ENCODE peak calls at places on chromosomes 6 and 20, in six cellular contexts. G, U, C, P, Z and H are unnamed samples.

GRCh38 chr6:132919028-132919427 is 104.7 kb downstream of the RPS12 start:
- DNase-seq in P (peak; percentile 27), G (peak; percentile 43), U (no peak), C (no peak), Z (no peak), H (peak; percentile 54)

GRCh38 chr6:167485186-167485978 is 160.5 kb downstream of the TTLL2 start:
- DNase-seq in P (peak; percentile 72), G (peak; percentile 1), Z (no peak), U (peak; percentile 32), C (no peak), H (peak; percentile 74)

GRCh38 chr6:28355743-28356665 is 6.3 kb downstream of the ZKSCAN3 start:
- DNase-seq in G (peak; percentile 80), C (peak; percentile 89), P (peak; percentile 95), U (peak; percentile 92), Z (peak; percentile 45), H (peak; percentile 94)

GRCh38 chr6:159267165-159267564 is 98.0 kb downstream of the FNDC1 start:
- DNase-seq in U (no peak), P (peak; percentile 35), G (no peak), Z (peak; percentile 7), C (peak; percentile 32), H (peak; percentile 28)

GRCh38 chr6:11144393-11144829 is 32.9 kb upstream of the ERVFRD-1 start:
- DNase-seq in P (peak; percentile 72), G (peak; percentile 47), U (peak; percentile 79), Z (peak; percentile 32), C (peak; percentile 85), H (peak; percentile 84)

GRCh38 chr6:10429638-10430427 is 15.0 kb upstream of the TFAP2A start:
- DNase-seq in Z (no peak), C (peak; percentile 92), P (peak; percentile 85), G (peak; percentile 30), U (no peak), H (peak; percentile 66)

GRCh38 chr6:6569043-6569442 is 19.5 kb upstream of the LY86 start:
- DNase-seq in U (no peak), P (no peak), G (no peak), Z (no peak), C (no peak), H (no peak)

GRCh38 chr6:113640046-113640445 is 217.1 kb upstream of the MARCKS start:
- DNase-seq in P (no peak), C (no peak), Z (no peak), G (no peak), U (no peak), H (no peak)

GRCh38 chr20:16761305-16761829 is 13.2 kb downstream of the OTOR start:
- DNase-seq in G (peak; percentile 44), U (peak; percentile 67), C (peak; percentile 76), P (peak; percentile 71), Z (peak; percentile 28), H (peak; percentile 86)

GRCh38 chr20:41138217-41138526 is 829 bp downstream of the PLCG1 start:
- DNase-seq in P (no peak), U (peak; percentile 50), Z (no peak), C (no peak), G (no peak), H (peak; percentile 26)

GRCh38 chr6:37048851-37049734 is 43.6 kb downstream of the FGD2 start:
- DNase-seq in P (no peak), G (peak; percentile 70), C (peak; percentile 95), U (peak; percentile 81), Z (no peak), H (peak; percentile 95)

GRCh38 chr6:93418113-93418447 is 1.3 kb downstream of the EPHA7 start:
- DNase-seq in P (peak; percentile 31), U (peak; percentile 29), G (no peak), C (no peak), Z (no peak), H (no peak)
- H3K4me3 ChIP-seq in P (peak overlapping the region; percentile 84), U (peak overlapping the region; percentile 69), G (peak overlapping the region; percentile 78), C (no peak overlapping the region), Z (peak overlapping the region; percentile 7), H (peak overlapping the region; percentile 57)

GRCh38 chr20:20051767-20052073 is 546 bp downstream of the CRNKL1 start:
- DNase-seq in G (peak; percentile 5), Z (no peak), P (no peak), U (no peak), C (no peak), H (no peak)

DNA sequence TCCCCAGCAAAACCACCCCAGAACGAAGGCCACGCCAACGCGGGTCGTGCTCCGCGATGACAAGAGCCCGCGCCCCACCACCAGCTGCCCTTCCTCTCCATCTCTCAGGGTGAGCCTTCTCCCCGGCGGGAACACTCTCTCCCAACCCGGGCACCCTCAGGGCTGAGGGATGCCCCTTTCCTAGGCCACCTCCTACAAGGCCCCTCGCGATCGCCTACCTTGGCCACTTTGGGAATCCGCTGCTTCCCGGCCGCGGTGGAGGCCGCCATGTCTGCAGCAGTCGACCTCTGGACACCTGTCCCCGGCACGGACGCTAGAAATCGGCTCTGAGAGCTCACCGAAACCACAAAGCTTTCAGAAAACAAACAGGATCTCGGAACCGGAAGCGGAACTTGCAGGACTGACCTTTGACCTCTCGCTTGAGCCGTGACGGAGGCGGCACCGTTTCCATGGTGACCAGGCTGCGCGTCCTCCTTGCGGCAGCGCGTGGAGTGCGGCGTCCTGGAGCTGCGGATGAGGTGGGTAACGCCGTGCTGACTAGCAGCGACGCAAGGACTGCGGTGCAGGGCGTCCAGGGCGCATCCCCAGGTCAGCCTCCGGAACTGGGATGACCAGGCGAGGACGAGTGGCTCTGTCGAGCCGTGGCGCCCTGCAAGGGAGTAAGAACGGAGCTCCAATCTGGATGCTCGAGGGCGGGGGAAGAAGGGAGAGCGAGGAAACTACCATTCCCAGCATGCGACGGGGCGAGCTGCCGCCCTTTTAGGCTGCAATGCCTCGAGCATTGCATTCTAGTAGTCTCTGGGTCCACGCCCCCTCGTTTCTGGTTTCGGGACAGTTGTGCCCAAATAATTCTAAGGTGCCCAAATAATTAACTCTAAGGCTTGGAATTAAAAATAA is at the start of the genes CFAP61 and CRNKL1:
- DNase-seq in U (peak; percentile 97), C (peak; percentile 97), Z (peak; percentile 80), P (peak; percentile 97), G (peak; percentile 90), H (peak; percentile 98)
- TF ChIP-seq CTCF in U (no peak), C (no peak), Z (no peak), P (no peak), G (no peak), H (no peak)

GRCh38 chr6:169317441-169318202 is 64.0 kb upstream of the THBS2 start:
- DNase-seq in G (no peak), U (no peak), Z (no peak), C (no peak), P (no peak), H (no peak)

GRCh38 chr6:169316651-169317050 is 63.0 kb upstream of the THBS2 start:
- DNase-seq in P (no peak), Z (no peak), C (no peak), U (no peak), G (peak; percentile 11), H (no peak)

GRCh38 chr6:169321546-169321945 is 67.9 kb upstream of the THBS2 start:
- DNase-seq in Z (no peak), G (no peak), U (no peak), C (no peak), P (no peak), H (no peak)

GRCh38 chr6:169320013-169320412 is 66.4 kb upstream of the THBS2 start:
- DNase-seq in P (no peak), G (peak; percentile 37), Z (no peak), C (no peak), U (no peak), H (peak; percentile 21)

DNA sequence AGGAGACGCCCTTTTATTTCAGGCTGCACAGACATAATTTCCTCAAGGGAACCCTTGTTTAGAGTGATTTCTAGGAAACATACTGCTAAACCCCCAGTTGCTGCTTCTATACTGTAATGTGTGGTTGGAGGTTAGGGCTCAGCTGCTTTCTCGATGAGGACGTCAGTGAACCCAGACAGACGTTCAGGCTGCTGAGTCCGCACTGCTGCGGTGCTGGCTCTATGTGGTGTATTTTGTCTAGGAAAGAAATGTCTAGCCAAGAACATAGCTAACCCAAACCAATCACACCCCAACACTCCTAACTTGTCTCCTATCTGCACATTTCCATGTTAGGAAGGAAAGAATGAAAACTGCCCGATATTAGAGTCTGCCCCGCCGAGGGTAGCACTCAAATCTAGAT is 65.9 kb upstream of the THBS2 start:
- DNase-seq in P (no peak), U (no peak), G (peak; percentile 34), C (no peak), Z (no peak), H (no peak)
- H3K4me3 ChIP-seq in P (no peak overlapping the region), U (no peak overlapping the region), G (no peak overlapping the region), C (no peak overlapping the region), Z (no peak overlapping the region), H (no peak overlapping the region)

DNA sequence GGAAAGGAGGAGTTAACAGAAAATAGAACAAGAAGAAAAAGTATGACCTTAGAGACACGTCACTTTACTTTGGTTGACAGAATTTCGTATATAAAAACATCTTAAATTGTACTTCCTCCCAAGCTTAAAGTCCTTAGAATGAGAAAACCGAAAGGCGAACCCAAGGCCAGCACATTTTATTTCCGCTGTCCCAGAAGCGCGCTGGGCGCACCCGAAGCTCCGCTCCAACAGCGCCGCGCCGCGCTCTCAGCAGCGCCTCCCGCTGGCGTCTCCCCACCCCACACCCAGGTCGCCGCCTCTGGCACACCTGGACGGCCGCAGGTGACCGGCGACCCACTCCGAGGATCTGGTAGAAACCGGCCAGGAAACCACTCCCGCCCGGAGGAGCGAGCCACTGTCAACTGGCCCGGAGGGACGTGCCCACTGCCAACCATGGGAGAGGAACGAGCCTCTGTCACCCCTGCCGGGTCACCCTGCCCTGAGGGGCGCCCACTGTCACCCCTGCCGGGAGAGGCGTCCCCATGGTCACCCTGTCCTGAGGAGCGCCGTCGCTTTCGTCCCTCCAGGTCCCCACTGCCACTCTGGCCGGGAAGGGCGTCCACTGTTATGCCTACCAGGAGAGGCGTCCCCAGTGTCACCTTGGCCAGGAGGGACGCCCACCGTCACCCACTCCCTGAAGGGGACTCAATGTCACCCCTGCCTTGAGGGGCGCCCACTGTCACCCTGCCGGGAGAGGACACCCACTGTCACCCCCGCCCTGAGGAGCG is 824 bp downstream of the MPC1 start:
- DNase-seq in U (peak; percentile 41), P (peak; percentile 42), Z (no peak), C (peak; percentile 77), G (peak; percentile 19), H (peak; percentile 52)
- TF ChIP-seq CTCF in U (peak; percentile 70), P (peak; percentile 79), Z (peak; percentile 92), C (peak; percentile 66), G (peak; percentile 40), H (peak; percentile 52)